ENCODE peak calls at places on chromosomes 2 and 18, in four cellular contexts. M is lung, H is GM12878, G is stomach. I is an unnamed sample.

GRCh38 chr2:161729-162128 is 102.1 kb downstream of the SH3YL1 start:
- DNase-seq in H (no peak), G (no peak), M (no peak), I (no peak)

GRCh38 chr2:216777637-216778273 is 82.1 kb downstream of the TNP1 start:
- DNase-seq in M (no peak), H (peak; percentile 27), G (no peak), I (peak; percentile 2)

GRCh38 chr2:177334940-177335543 is 57.5 kb upstream of the AGPS start:
- DNase-seq in G (no peak), H (no peak), M (no peak), I (peak; percentile 37)

GRCh38 chr2:27021253-27021801 is 11.4 kb upstream of the TMEM214 start:
- DNase-seq in M (no peak), H (no peak), G (peak; percentile 40), I (no peak)

GRCh38 chr2:96329870-96330269 is 4.8 kb downstream of the ITPRIPL1 start:
- DNase-seq in G (no peak), M (no peak), H (no peak), I (no peak)

GRCh38 chr2:235098273-235098672 is 146.5 kb downstream of the SH3BP4 start:
- DNase-seq in G (no peak), H (no peak), M (no peak), I (no peak)

GRCh38 chr18:10368456-10369453 is 85.7 kb upstream of the APCDD1 start:
- DNase-seq in M (no peak), G (no peak), H (no peak), I (no peak)

GRCh38 chr2:150062416-150062815 is 425.1 kb downstream of the RND3 start:
- DNase-seq in G (no peak), H (no peak), M (no peak), I (no peak)

GRCh38 chr18:68779169-68779568 is 18.7 kb upstream of the CCDC102B start:
- DNase-seq in H (no peak), M (no peak), G (no peak), I (no peak)

GRCh38 chr2:37826611-37827010 is 98.5 kb upstream of the RMDN2 start:
- DNase-seq in G (no peak), M (no peak), H (no peak), I (no peak)

GRCh38 chr2:189091253-189091652 is 88.3 kb downstream of the COL5A2 start:
- DNase-seq in M (no peak), G (no peak), H (no peak), I (no peak)

GRCh38 chr2:94759211-94759610 is 112.0 kb upstream of the TEKT4 start:
- DNase-seq in H (no peak), M (no peak), G (no peak), I (no peak)

GRCh38 chr2:101768480-101769077 is 71.1 kb downstream of the MAP4K4 start:
- DNase-seq in H (no peak), M (no peak), G (no peak), I (peak; percentile 11)

GRCh38 chr2:133756833-133757232 is 188.6 kb upstream of the NCKAP5 start:
- DNase-seq in M (no peak), G (no peak), H (no peak), I (no peak)

GRCh38 chr18:45730832-45731545 is 7.0 kb downstream of the SLC14A1 start:
- DNase-seq in G (no peak), M (no peak), H (no peak), I (no peak)

GRCh38 chr2:95109260-95109659 is 12.3 kb downstream of the MRPS5 start:
- DNase-seq in G (no peak), M (no peak), H (no peak), I (no peak)

GRCh38 chr2:24334245-24334633 is 26.1 kb downstream of the ITSN2 start:
- DNase-seq in H (no peak), M (peak; percentile 74), G (no peak), I (no peak)

GRCh38 chr2:89833116-89833779 is 1141.8 kb downstream of the RPIA start:
- DNase-seq in M (no peak), H (no peak), G (no peak), I (no peak)

GRCh38 chr2:190765386-190766173 is 115.0 kb upstream of the GLS start:
- DNase-seq in H (no peak), G (no peak), M (no peak), I (no peak)

GRCh38 chr18:36539674-36540073 is 242.2 kb downstream of the FHOD3 start:
- DNase-seq in G (no peak), M (no peak), H (no peak), I (no peak)

GRCh38 chr18:47898696-47899095 is 31.8 kb downstream of the SMAD2 start:
- DNase-seq in G (no peak), H (no peak), M (no peak), I (no peak)

GRCh38 chr18:45626330-45627203 is 11.3 kb downstream of the SLC14A2 start:
- DNase-seq in M (no peak), G (no peak), H (no peak), I (no peak)

GRCh38 chr2:71821856-71822255 is 325.8 kb downstream of the CYP26B1 start:
- DNase-seq in H (no peak), G (no peak), M (no peak), I (no peak)

GRCh38 chr2:79087785-79088364 is at the start of gene REG1B:
- DNase-seq in G (no peak), H (no peak), M (no peak), I (no peak)

GRCh38 chr2:24297663-24298062 is 62.7 kb downstream of the ITSN2 start:
- DNase-seq in H (no peak), M (no peak), G (no peak), I (no peak)

GRCh38 chr2:27655155-27655951 is 8.1 kb downstream of the SUPT7L start:
- DNase-seq in M (no peak), G (no peak), H (no peak), I (no peak)

GRCh38 chr2:177235855-177236437 is 23.4 kb downstream of the HNRNPA3 start:
- DNase-seq in M (no peak), G (no peak), H (no peak), I (no peak)

GRCh38 chr2:88654714-88655113 is 27.4 kb upstream of the EIF2AK3 start:
- DNase-seq in H (no peak), G (no peak), M (no peak), I (no peak)

GRCh38 chr2:237923507-237924163 is 43.2 kb upstream of the UBE2F start:
- DNase-seq in H (no peak), M (peak; percentile 63), G (peak; percentile 67), I (peak; percentile 77)

GRCh38 chr2:603869-604268 is 73.3 kb downstream of the TMEM18 start:
- DNase-seq in M (no peak), H (no peak), G (peak; percentile 10), I (no peak)

GRCh38 chr2:10770956-10771750 is 41.4 kb downstream of the PDIA6 start:
- DNase-seq in H (no peak), M (no peak), G (no peak), I (no peak)
- H3K4me1 ChIP-seq in H (no peaks in the 10 kb centered on the region), M (no peaks in the 10 kb centered on the region), G (peaks cover 3% of the 10 kb centered on the region), I (no peaks in the 10 kb centered on the region)

GRCh38 chr2:181466661-181467576 is 9.7 kb downstream of the ITGA4 start:
- DNase-seq in G (peak; percentile 77), H (no peak), M (peak; percentile 53), I (peak; percentile 65)
- H3K27ac ChIP-seq in G (no peak overlapping the region), H (no peak overlapping the region), M (no peak overlapping the region), I (peak overlapping the region; percentile 56)

GRCh38 chr18:79962835-79963657 is 1.4 kb upstream of the HSBP1L1 start:
- DNase-seq in H (peak; percentile 84), G (no peak), M (no peak), I (peak; percentile 45)

GRCh38 chr18:79961527-79962291 is 2.7 kb upstream of the HSBP1L1 start:
- DNase-seq in M (peak; percentile 65), H (no peak), G (no peak), I (no peak)

GRCh38 chr18:79962311-79962710 is 2.1 kb upstream of the HSBP1L1 start:
- DNase-seq in G (no peak), M (peak; percentile 74), H (no peak), I (no peak)

GRCh38 chr18:79958981-79959380 is 5.5 kb upstream of the HSBP1L1 start:
- DNase-seq in M (no peak), H (no peak), G (no peak), I (no peak)

DNA sequence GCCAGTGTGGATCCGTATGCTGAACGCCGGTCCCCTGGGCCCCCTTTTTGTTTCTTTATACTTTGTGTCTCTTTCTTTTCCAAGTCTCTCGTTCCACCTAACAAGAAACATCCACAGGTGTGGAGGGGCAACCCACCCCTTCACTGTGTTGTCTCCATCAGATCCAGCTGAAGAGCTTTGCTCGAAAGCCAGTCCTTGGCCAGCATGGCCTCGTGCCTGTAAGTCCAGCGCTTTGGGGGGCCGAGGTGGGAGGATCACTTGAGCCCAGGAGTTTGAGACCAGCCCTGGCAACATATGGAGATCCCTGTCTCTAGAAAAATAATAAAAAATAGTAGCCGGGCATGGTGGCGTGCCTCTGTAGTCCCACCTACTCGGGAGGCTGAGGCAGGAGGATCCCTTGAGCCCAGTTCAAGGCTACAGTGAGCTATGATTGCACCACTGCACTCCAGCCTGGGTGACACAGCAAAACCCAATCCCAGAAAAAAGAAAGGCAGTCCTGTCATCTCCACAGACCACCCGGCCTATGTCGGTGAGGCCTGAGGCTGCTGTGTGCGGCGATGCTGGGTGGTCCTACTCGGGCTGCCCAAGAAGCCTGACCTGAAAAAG is 3.4 kb upstream of the HSBP1L1 start:
- DNase-seq in M (no peak), G (no peak), H (no peak), I (no peak)
- H3K4me1 ChIP-seq in M (no peaks in the 10 kb centered on the region), G (peaks cover 23% of the 10 kb centered on the region), H (peaks cover 25% of the 10 kb centered on the region), I (peaks cover 38% of the 10 kb centered on the region)

GRCh38 chr2:200318940-200319435 is 12.5 kb downstream of the SPATS2L start:
- DNase-seq in G (no peak), M (no peak), H (no peak), I (no peak)
- H3K27ac ChIP-seq in G (no peak overlapping the region), M (no peak overlapping the region), H (no peak overlapping the region), I (no peak overlapping the region)

DNA sequence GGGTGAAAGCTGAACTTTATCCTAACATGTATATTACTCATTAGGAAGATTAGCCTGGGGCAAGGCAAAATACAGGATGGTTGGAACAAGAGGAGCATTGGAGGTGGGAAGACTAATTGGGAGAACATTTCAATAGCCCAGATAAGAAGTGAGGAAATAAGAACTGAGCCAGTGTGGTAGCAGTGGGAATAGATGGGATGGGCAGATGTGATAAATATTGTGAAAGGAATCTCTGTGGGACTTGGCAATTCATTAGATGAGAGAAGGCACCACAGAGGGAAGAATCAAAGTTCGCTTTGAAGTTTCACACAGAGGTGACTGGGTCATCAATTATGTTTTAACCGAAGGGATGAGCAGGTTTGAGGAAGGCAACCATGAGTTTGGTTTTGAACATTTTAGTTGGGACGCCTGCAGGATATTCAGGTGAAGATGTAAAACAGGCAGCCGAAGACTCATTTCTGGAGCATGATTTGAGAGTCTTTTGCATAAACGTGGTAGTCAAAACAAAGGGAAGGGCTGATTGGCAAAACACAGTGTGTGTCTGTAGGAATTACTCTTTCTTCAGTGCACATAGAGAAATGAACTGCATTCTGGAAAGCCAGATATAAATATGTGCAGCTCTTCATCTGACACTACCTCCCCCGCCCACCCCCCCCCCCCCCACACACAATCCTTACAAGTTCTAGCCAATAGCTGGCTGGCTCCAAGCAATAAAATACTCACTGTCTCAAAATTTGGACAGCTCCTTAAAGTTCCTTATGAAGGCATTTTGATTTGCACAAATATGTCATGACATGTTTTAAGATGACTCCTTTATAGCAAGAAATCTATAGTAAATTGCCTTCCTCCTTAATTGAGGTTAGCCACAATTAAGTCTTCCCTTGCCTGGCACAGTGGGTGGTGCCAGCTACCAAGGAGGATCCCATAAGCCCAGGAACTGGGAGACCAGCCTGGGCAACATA is 1.9 kb upstream of the SLC1A4 start:
- DNase-seq in H (peak; percentile 68), G (no peak), M (no peak), I (no peak)
- H3K4me1 ChIP-seq in H (peaks cover 31% of the 10 kb centered on the region), G (peaks cover 23% of the 10 kb centered on the region), M (peaks cover 8% of the 10 kb centered on the region), I (peaks cover 26% of the 10 kb centered on the region)